ENCODE peak calls at places on chromosome 13, in nine cellular contexts. One of them, this sample, is unnamed.

GRCh38 chr13:98112456-98112855 is 30.4 kb upstream of the FARP1 start:
- DNase-seq in WTC11: no peak
- DNase-seq in gastrocnemius medialis: no peak
- DNase-seq in astrocyte of the spinal cord: no peak
- DNase-seq in HFF-Myc: no peak
- DNase-seq in RWPE1: no peak
- DNase-seq in neural progenitor cell: no peak
- DNase-seq in AG09309: no peak
- DNase-seq in hepatocyte: no peak
- DNase-seq in this sample: no peak

GRCh38 chr13:93715866-93716265 is 489.3 kb downstream of the GPC6 start:
- DNase-seq in AG09309: no peak
- DNase-seq in neural progenitor cell: no peak
- DNase-seq in astrocyte of the spinal cord: no peak
- DNase-seq in gastrocnemius medialis: no peak
- DNase-seq in hepatocyte: no peak
- DNase-seq in RWPE1: no peak
- DNase-seq in HFF-Myc: no peak
- DNase-seq in WTC11: no peak
- DNase-seq in this sample: no peak

GRCh38 chr13:91647361-91647970 is 249.0 kb downstream of the GPC5 start:
- DNase-seq in HFF-Myc: no peak
- DNase-seq in RWPE1: peak
- DNase-seq in gastrocnemius medialis: no peak
- DNase-seq in AG09309: no peak
- DNase-seq in hepatocyte: peak
- DNase-seq in WTC11: peak
- DNase-seq in neural progenitor cell: peak
- DNase-seq in astrocyte of the spinal cord: peak
- DNase-seq in this sample: peak

GRCh38 chr13:79722885-79723445 is 242.0 kb downstream of the NDFIP2 start:
- DNase-seq in AG09309: no peak
- DNase-seq in RWPE1: no peak
- DNase-seq in neural progenitor cell: no peak
- DNase-seq in WTC11: no peak
- DNase-seq in hepatocyte: no peak
- DNase-seq in HFF-Myc: no peak
- DNase-seq in gastrocnemius medialis: no peak
- DNase-seq in astrocyte of the spinal cord: no peak
- DNase-seq in this sample: no peak

GRCh38 chr13:76853481-76853880 is 32.7 kb downstream of the KCTD12 start:
- DNase-seq in gastrocnemius medialis: no peak
- DNase-seq in neural progenitor cell: no peak
- DNase-seq in AG09309: no peak
- DNase-seq in astrocyte of the spinal cord: no peak
- DNase-seq in HFF-Myc: no peak
- DNase-seq in RWPE1: no peak
- DNase-seq in WTC11: no peak
- DNase-seq in hepatocyte: no peak
- DNase-seq in this sample: no peak

GRCh38 chr13:91054902-91055301 is 292.6 kb upstream of the MIR17HG start:
- DNase-seq in astrocyte of the spinal cord: no peak
- DNase-seq in hepatocyte: no peak
- DNase-seq in HFF-Myc: no peak
- DNase-seq in gastrocnemius medialis: no peak
- DNase-seq in RWPE1: no peak
- DNase-seq in AG09309: no peak
- DNase-seq in neural progenitor cell: no peak
- DNase-seq in WTC11: no peak
- DNase-seq in this sample: no peak

GRCh38 chr13:72163671-72164070 is 296.7 kb upstream of the DACH1 start:
- DNase-seq in gastrocnemius medialis: no peak
- DNase-seq in hepatocyte: no peak
- DNase-seq in AG09309: no peak
- DNase-seq in neural progenitor cell: peak
- DNase-seq in WTC11: no peak
- DNase-seq in HFF-Myc: no peak
- DNase-seq in astrocyte of the spinal cord: no peak
- DNase-seq in RWPE1: no peak
- DNase-seq in this sample: no peak

GRCh38 chr13:100694722-100695644 is 20.4 kb upstream of the TMTC4 start:
- DNase-seq in gastrocnemius medialis: no peak
- DNase-seq in HFF-Myc: no peak
- DNase-seq in WTC11: peak
- DNase-seq in hepatocyte: peak
- DNase-seq in neural progenitor cell: peak
- DNase-seq in AG09309: no peak
- DNase-seq in RWPE1: no peak
- DNase-seq in astrocyte of the spinal cord: peak
- DNase-seq in this sample: no peak

GRCh38 chr13:80340643-80341097 is 256 bp downstream of the SPRY2 start:
- DNase-seq in gastrocnemius medialis: no peak
- DNase-seq in hepatocyte: no peak
- DNase-seq in WTC11: no peak
- DNase-seq in neural progenitor cell: no peak
- DNase-seq in HFF-Myc: no peak
- DNase-seq in AG09309: no peak
- DNase-seq in astrocyte of the spinal cord: peak
- DNase-seq in RWPE1: peak
- DNase-seq in this sample: peak

GRCh38 chr13:37681295-37682032 is 82.9 kb upstream of the POSTN start:
- DNase-seq in neural progenitor cell: no peak
- DNase-seq in gastrocnemius medialis: no peak
- DNase-seq in AG09309: peak
- DNase-seq in hepatocyte: no peak
- DNase-seq in HFF-Myc: no peak
- DNase-seq in WTC11: no peak
- DNase-seq in astrocyte of the spinal cord: peak
- DNase-seq in RWPE1: no peak
- DNase-seq in this sample: no peak

GRCh38 chr13:75704942-75705320 is 68.8 kb downstream of the LMO7 start:
- DNase-seq in neural progenitor cell: no peak
- DNase-seq in astrocyte of the spinal cord: no peak
- DNase-seq in AG09309: no peak
- DNase-seq in WTC11: peak
- DNase-seq in RWPE1: peak
- DNase-seq in HFF-Myc: no peak
- DNase-seq in gastrocnemius medialis: no peak
- DNase-seq in hepatocyte: no peak
- DNase-seq in this sample: no peak

GRCh38 chr13:27962982-27963381 is 6.1 kb downstream of the CDX2 start:
- DNase-seq in HFF-Myc: no peak
- DNase-seq in hepatocyte: peak
- DNase-seq in AG09309: no peak
- DNase-seq in gastrocnemius medialis: no peak
- DNase-seq in RWPE1: no peak
- DNase-seq in WTC11: no peak
- DNase-seq in astrocyte of the spinal cord: no peak
- DNase-seq in neural progenitor cell: no peak
- DNase-seq in this sample: no peak

GRCh38 chr13:39144941-39145533 is 106.8 kb downstream of the NHLRC3 start:
- DNase-seq in hepatocyte: peak
- DNase-seq in neural progenitor cell: peak
- DNase-seq in AG09309: peak
- DNase-seq in RWPE1: peak
- DNase-seq in HFF-Myc: peak
- DNase-seq in astrocyte of the spinal cord: peak
- DNase-seq in WTC11: peak
- DNase-seq in gastrocnemius medialis: peak
- DNase-seq in this sample: peak

GRCh38 chr13:74819549-74819948 is 662.4 kb downstream of the TBC1D4 start:
- DNase-seq in gastrocnemius medialis: no peak
- DNase-seq in RWPE1: no peak
- DNase-seq in WTC11: no peak
- DNase-seq in neural progenitor cell: no peak
- DNase-seq in hepatocyte: no peak
- DNase-seq in AG09309: no peak
- DNase-seq in astrocyte of the spinal cord: no peak
- DNase-seq in HFF-Myc: no peak
- DNase-seq in this sample: no peak

GRCh38 chr13:76884167-76884566 is 2.0 kb downstream of the KCTD12 start:
- DNase-seq in gastrocnemius medialis: no peak
- DNase-seq in AG09309: no peak
- DNase-seq in hepatocyte: peak
- DNase-seq in WTC11: peak
- DNase-seq in astrocyte of the spinal cord: peak
- DNase-seq in HFF-Myc: peak
- DNase-seq in RWPE1: no peak
- DNase-seq in neural progenitor cell: peak
- DNase-seq in this sample: peak

GRCh38 chr13:91247768-91248167 is 99.7 kb upstream of the MIR17HG start:
- DNase-seq in astrocyte of the spinal cord: peak
- DNase-seq in RWPE1: peak
- DNase-seq in neural progenitor cell: no peak
- DNase-seq in AG09309: no peak
- DNase-seq in gastrocnemius medialis: no peak
- DNase-seq in hepatocyte: no peak
- DNase-seq in HFF-Myc: no peak
- DNase-seq in WTC11: no peak
- DNase-seq in this sample: no peak

GRCh38 chr13:89609318-89609717 is 1738.2 kb upstream of the MIR17HG start:
- DNase-seq in hepatocyte: no peak
- DNase-seq in HFF-Myc: no peak
- DNase-seq in neural progenitor cell: no peak
- DNase-seq in astrocyte of the spinal cord: no peak
- DNase-seq in AG09309: no peak
- DNase-seq in gastrocnemius medialis: no peak
- DNase-seq in WTC11: no peak
- DNase-seq in RWPE1: no peak
- DNase-seq in this sample: no peak

GRCh38 chr13:87671031-87671823 is at the start of gene SLITRK5:
- DNase-seq in hepatocyte: peak
- DNase-seq in gastrocnemius medialis: peak
- DNase-seq in RWPE1: peak
- DNase-seq in AG09309: no peak
- DNase-seq in neural progenitor cell: peak
- DNase-seq in WTC11: peak
- DNase-seq in HFF-Myc: no peak
- DNase-seq in astrocyte of the spinal cord: peak
- DNase-seq in this sample: peak
- TF ChIP-seq CTCF in hepatocyte: peak
- TF ChIP-seq CTCF in gastrocnemius medialis: peak
- TF ChIP-seq CTCF in RWPE1: peak
- TF ChIP-seq CTCF in AG09309: peak
- TF ChIP-seq CTCF in neural progenitor cell: peak
- TF ChIP-seq CTCF in WTC11: peak
- TF ChIP-seq CTCF in HFF-Myc: peak
- TF ChIP-seq CTCF in astrocyte of the spinal cord: peak
- TF ChIP-seq CTCF in this sample: peak

DNA sequence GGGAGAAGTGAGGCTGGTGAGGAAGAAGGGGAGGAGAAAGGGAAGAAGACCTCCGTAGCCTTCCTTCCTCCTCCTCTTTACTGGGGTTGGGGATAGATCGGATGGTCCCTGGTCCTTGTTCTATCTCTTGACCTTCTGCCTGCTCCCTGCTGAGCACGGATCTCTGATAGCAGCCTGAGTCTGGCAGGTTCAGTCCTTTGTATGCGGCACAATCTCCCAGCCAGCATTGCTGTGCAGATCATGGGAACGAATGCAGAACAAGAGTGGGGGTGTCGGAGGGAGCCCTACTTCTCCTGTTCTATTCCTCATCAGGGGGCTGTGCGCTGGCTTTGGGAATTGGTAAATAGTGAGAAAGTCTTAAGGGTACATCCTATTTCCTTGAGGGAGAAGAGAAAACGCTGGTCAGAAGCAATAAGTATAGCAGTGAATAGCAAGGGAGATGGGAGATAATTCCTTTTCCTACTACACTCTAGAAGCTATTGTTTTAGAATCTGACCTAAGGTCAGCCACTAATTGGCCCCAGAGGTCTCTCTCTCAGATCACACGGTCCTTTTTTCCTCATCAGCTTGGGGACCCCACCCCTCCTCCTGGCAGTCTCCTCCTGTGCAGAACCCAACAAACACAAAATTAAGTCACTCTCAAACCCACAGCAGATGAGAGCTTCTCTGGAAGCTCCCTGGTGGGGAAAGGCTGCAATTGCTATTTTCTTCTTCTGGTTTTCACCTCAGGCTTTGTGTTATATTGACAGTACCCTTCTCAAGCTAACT is 41.0 kb downstream of the KL start:
- DNase-seq in WTC11: no peak
- DNase-seq in neural progenitor cell: peak
- DNase-seq in astrocyte of the spinal cord: peak
- DNase-seq in gastrocnemius medialis: no peak
- DNase-seq in hepatocyte: no peak
- DNase-seq in HFF-Myc: no peak
- DNase-seq in RWPE1: no peak
- DNase-seq in AG09309: no peak
- DNase-seq in this sample: peak
- TF ChIP-seq CTCF in WTC11: peak
- TF ChIP-seq CTCF in neural progenitor cell: peak
- TF ChIP-seq CTCF in astrocyte of the spinal cord: peak
- TF ChIP-seq CTCF in gastrocnemius medialis: peak
- TF ChIP-seq CTCF in hepatocyte: peak
- TF ChIP-seq CTCF in HFF-Myc: peak
- TF ChIP-seq CTCF in RWPE1: no peak
- TF ChIP-seq CTCF in AG09309: peak
- TF ChIP-seq CTCF in this sample: peak

DNA sequence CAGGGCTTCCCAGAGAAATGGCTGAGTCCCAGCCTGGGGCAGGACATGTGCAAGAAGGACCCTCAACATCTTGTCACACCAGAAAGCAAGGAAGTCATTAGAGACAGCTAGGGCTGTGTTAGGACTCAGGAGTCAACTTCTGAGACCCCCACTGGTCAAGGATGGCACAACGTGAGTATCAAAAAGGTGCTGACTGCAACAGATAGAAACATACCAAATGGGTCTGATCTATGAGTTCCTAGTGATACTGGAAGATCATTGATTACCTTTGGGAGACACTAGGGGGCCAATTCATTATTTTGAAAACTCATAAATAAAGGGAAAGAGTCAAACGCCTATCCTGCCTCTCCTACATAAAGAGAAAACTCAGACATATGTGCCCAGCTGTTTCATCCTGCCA is 73.5 kb upstream of the GJB6 start:
- DNase-seq in gastrocnemius medialis: no peak
- DNase-seq in astrocyte of the spinal cord: no peak
- DNase-seq in neural progenitor cell: no peak
- DNase-seq in hepatocyte: no peak
- DNase-seq in RWPE1: no peak
- DNase-seq in HFF-Myc: no peak
- DNase-seq in WTC11: no peak
- DNase-seq in AG09309: no peak
- DNase-seq in this sample: no peak
- TF ChIP-seq CTCF in gastrocnemius medialis: no peak
- TF ChIP-seq CTCF in astrocyte of the spinal cord: no peak
- TF ChIP-seq CTCF in neural progenitor cell: peak
- TF ChIP-seq CTCF in hepatocyte: no peak
- TF ChIP-seq CTCF in RWPE1: no peak
- TF ChIP-seq CTCF in HFF-Myc: peak
- TF ChIP-seq CTCF in WTC11: no peak
- TF ChIP-seq CTCF in AG09309: no peak
- TF ChIP-seq CTCF in this sample: no peak

DNA sequence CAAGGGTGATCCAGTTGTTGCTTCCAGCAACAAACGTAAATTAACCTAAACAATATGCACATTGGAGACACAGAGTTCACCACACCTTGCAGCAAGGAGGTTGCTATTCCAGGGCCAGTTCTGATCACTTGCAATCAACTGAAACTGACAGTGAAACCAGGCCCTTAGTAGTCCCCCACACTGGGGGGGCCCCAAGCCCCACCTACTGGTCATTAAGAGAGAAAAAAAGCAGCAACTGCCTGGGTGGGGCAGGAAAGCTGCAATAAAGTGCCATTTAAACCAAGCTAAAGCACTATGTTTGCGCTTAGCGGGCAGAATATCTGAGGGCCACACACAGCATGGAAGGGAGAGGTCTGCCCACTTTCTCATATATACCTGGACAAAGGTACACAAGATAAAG is 51.5 kb downstream of the ATP7B start:
- DNase-seq in RWPE1: no peak
- DNase-seq in HFF-Myc: no peak
- DNase-seq in AG09309: no peak
- DNase-seq in WTC11: no peak
- DNase-seq in hepatocyte: peak
- DNase-seq in gastrocnemius medialis: no peak
- DNase-seq in astrocyte of the spinal cord: no peak
- DNase-seq in neural progenitor cell: no peak
- DNase-seq in this sample: peak
- TF ChIP-seq CTCF in RWPE1: no peak
- TF ChIP-seq CTCF in HFF-Myc: no peak
- TF ChIP-seq CTCF in AG09309: no peak
- TF ChIP-seq CTCF in WTC11: no peak
- TF ChIP-seq CTCF in hepatocyte: no peak
- TF ChIP-seq CTCF in gastrocnemius medialis: no peak
- TF ChIP-seq CTCF in astrocyte of the spinal cord: no peak
- TF ChIP-seq CTCF in neural progenitor cell: no peak
- TF ChIP-seq CTCF in this sample: peak